ENCODE peak calls at places on chromosome 4, in seven cellular contexts. G, V, F, O, X, P and E are unnamed samples.

GRCh38 chr4:168978001-168978700 is 31.9 kb downstream of the CBR4 start:
- DNase-seq in F (no peak), O (no peak), V (no peak), P (no peak), G (no peak), X (no peak), E (no peak)

GRCh38 chr4:25424539-25425228 is 47.6 kb downstream of the ANAPC4 start:
- DNase-seq in O (no peak), V (no peak), P (no peak), G (no peak), X (no peak), F (no peak), E (no peak)

GRCh38 chr4:149161247-149161646 is 654.4 kb downstream of the IQCM start:
- DNase-seq in P (no peak), O (no peak), G (no peak), F (no peak), X (no peak), V (no peak), E (no peak)

GRCh38 chr4:11805837-11806236 is 377.1 kb upstream of the HS3ST1 start:
- DNase-seq in V (no peak), O (no peak), P (no peak), X (no peak), F (peak; percentile 42), G (no peak), E (no peak)

GRCh38 chr4:84615355-84615754 is 32.4 kb downstream of the CDS1 start:
- DNase-seq in G (no peak), O (no peak), X (no peak), F (no peak), P (no peak), V (no peak), E (no peak)

GRCh38 chr4:100362363-100362762 is 155.5 kb downstream of the EMCN start:
- DNase-seq in P (no peak), G (no peak), V (no peak), X (no peak), F (no peak), O (no peak), E (no peak)

GRCh38 chr4:128600996-128601857 is 208.3 kb upstream of the JADE1 start:
- DNase-seq in G (no peak), P (peak; percentile 43), X (no peak), F (peak; percentile 93), O (no peak), V (no peak), E (no peak)

GRCh38 chr4:96558466-96558865 is 718.6 kb downstream of the PDHA2 start:
- DNase-seq in G (no peak), O (no peak), P (no peak), F (no peak), V (no peak), X (no peak), E (no peak)

GRCh38 chr4:43776371-43776770 is 672.2 kb downstream of the KCTD8 start:
- DNase-seq in V (no peak), X (no peak), F (peak; percentile 2), P (no peak), G (no peak), O (peak; percentile 3), E (no peak)

GRCh38 chr4:6154875-6155274 is 45.5 kb downstream of the JAKMIP1 start:
- DNase-seq in G (no peak), O (no peak), P (no peak), F (no peak), X (no peak), V (no peak), E (no peak)

GRCh38 chr4:17636696-17637351 is 22.4 kb downstream of the MED28 start:
- DNase-seq in F (peak; percentile 60), P (peak; percentile 17), X (peak; percentile 56), V (peak; percentile 66), G (peak; percentile 72), O (peak; percentile 24), E (peak; percentile 86)

GRCh38 chr4:89022426-89023128 is 34.4 kb downstream of the FAM13A start:
- DNase-seq in V (no peak), P (no peak), X (no peak), F (no peak), O (no peak), G (no peak), E (no peak)

GRCh38 chr4:128862608-128863313 is 53.3 kb downstream of the JADE1 start:
- DNase-seq in G (no peak), F (no peak), V (peak; percentile 8), X (no peak), O (no peak), P (no peak), E (no peak)

GRCh38 chr4:182929296-182929695 is 12.1 kb upstream of the DCTD start:
- DNase-seq in F (no peak), X (no peak), V (no peak), G (no peak), O (no peak), P (no peak), E (no peak)